ENCODE peak calls at places on chromosome 18, in seven cellular contexts. T is CD4-positive, CD25-positive, alpha-beta regulatory T cell; E is effector memory CD4-positive, alpha-beta T cell; Z is tibial nerve; G is AG08396; H is HFFc6; M is Calu3. U is an unnamed sample.

GRCh38 chr18:4444306-4444705 is 10.8 kb downstream of the DLGAP1 start:
- DNase-seq in T (no peak), E (no peak), Z (no peak), G (no peak), H (no peak), M (no peak), U (no peak)

GRCh38 chr18:55275042-55275897 is 312.7 kb downstream of the TCF4 start:
- DNase-seq in T (no peak), E (no peak), Z (no peak), G (peak), H (peak), M (no peak), U (peak)

GRCh38 chr18:22170421-22171262 is 1.3 kb downstream of the GATA6 start:
- DNase-seq in T (no peak), E (no peak), Z (no peak), G (peak), H (peak), M (no peak), U (peak)

GRCh38 chr18:22558945-22559385 is 141.2 kb upstream of the CTAGE1 start:
- DNase-seq in T (no peak), E (no peak), Z (no peak), G (peak), H (no peak), M (peak), U (peak)

GRCh38 chr18:44841221-44841620 is 160.5 kb downstream of the SETBP1 start:
- DNase-seq in T (no peak), E (no peak), Z (no peak), G (no peak), H (no peak), M (no peak), U (no peak)

GRCh38 chr18:72811047-72811446 is 56.7 kb downstream of the NETO1 start:
- DNase-seq in T (no peak), E (no peak), Z (no peak), G (no peak), H (no peak), M (no peak), U (no peak)

GRCh38 chr18:42437646-42438045 is 482.6 kb downstream of the PIK3C3 start:
- DNase-seq in T (no peak), E (no peak), Z (no peak), G (no peak), H (no peak), M (no peak), U (peak)

GRCh38 chr18:50273203-50274043 is 7.1 kb upstream of the CFAP53 start:
- DNase-seq in T (no peak), E (no peak), Z (no peak), G (no peak), H (no peak), M (no peak), U (no peak)

GRCh38 chr18:27838230-27838629 is 338.7 kb downstream of the CDH2 start:
- DNase-seq in T (no peak), E (no peak), Z (no peak), G (no peak), H (no peak), M (no peak), U (peak)

GRCh38 chr18:63109789-63110188 is 209.8 kb downstream of the BCL2 start:
- DNase-seq in T (no peak), E (no peak), Z (no peak), G (no peak), H (no peak), M (no peak), U (no peak)

GRCh38 chr18:23825978-23826405 is 136.7 kb downstream of the LAMA3 start:
- DNase-seq in T (no peak), E (no peak), Z (peak), G (peak), H (peak), M (peak), U (peak)

GRCh38 chr18:6624729-6625308 is 104.7 kb upstream of the ARHGAP28 start:
- DNase-seq in T (no peak), E (no peak), Z (no peak), G (no peak), H (peak), M (no peak), U (no peak)

GRCh38 chr18:8696749-8697211 is 8.6 kb upstream of the MTCL1 start:
- DNase-seq in T (peak), E (peak), Z (peak), G (peak), H (peak), M (peak), U (peak)

GRCh38 chr18:45449761-45450227 is 165.5 kb upstream of the SLC14A2 start:
- DNase-seq in T (no peak), E (no peak), Z (peak), G (peak), H (no peak), M (no peak), U (peak)

GRCh38 chr18:49178736-49179135 is 228.0 kb upstream of the SMAD7 start:
- DNase-seq in T (no peak), E (no peak), Z (no peak), G (no peak), H (no peak), M (peak), U (peak)

GRCh38 chr18:78596794-78597193 is 382.8 kb upstream of the SALL3 start:
- DNase-seq in T (no peak), E (no peak), Z (no peak), G (no peak), H (peak), M (no peak), U (no peak)

GRCh38 chr18:51135361-51135760 is 62.1 kb downstream of the MEX3C start:
- DNase-seq in T (no peak), E (no peak), Z (no peak), G (no peak), H (peak), M (no peak), U (peak)